ENCODE peak calls at places on chromosome 21, in five cellular contexts. L is GM18507; C is activated T-cell treated with anti-CD3 and anti-CD28 coated beads, Interleukin-2, amount 50 U/mL, for 1 hour; F is tibial artery; X is stimulated activated CD4-positive, alpha-beta T cell treated with anti-CD3 and anti-CD28 coated beads, Interleukin-4, amount 100 ng/mL, for 48 hours. I is an unnamed sample.

GRCh38 chr21:23127973-23128372 is 2129.8 kb downstream of the NCAM2 start:
- DNase-seq in L (no peak), C (no peak), F (no peak), X (no peak), I (no peak)

GRCh38 chr21:36555199-36555598 is 75.3 kb upstream of the CLDN14 start:
- DNase-seq in L (no peak), C (no peak), F (no peak), X (no peak), I (no peak)

GRCh38 chr21:45719177-45719802 is 75.8 kb downstream of the PCBP3 start:
- DNase-seq in L (no peak), C (no peak), F (no peak), X (no peak), I (no peak)

GRCh38 chr21:26965567-26966359 is 1.1 kb downstream of the ADAMTS5 start:
- DNase-seq in L (no peak), C (no peak), F (peak; percentile 40), X (no peak), I (no peak)

GRCh38 chr21:36185498-36185897 is 28.9 kb downstream of the DOP1B start:
- DNase-seq in L (no peak), C (no peak), F (no peak), X (no peak), I (no peak)

GRCh38 chr21:14866859-14867560 is 197.8 kb downstream of the NRIP1 start:
- DNase-seq in L (no peak), C (no peak), F (no peak), X (no peak), I (no peak)

GRCh38 chr21:31554511-31555022 is 104.9 kb upstream of the SOD1 start:
- DNase-seq in L (no peak), C (peak; percentile 27), F (no peak), X (peak; percentile 37), I (no peak)

GRCh38 chr21:42513151-42513984 is at the start of gene SLC37A1:
- DNase-seq in L (no peak), C (peak; percentile 62), F (no peak), X (no peak), I (peak; percentile 62)